ENCODE peak calls at places on chromosomes 1 and 21, in seven cellular contexts. F, A, S, N, R, V and Z are unnamed samples.

GRCh38 chr21:33197546-33197945 is 32.2 kb upstream of the IFNAR2 start:
- DNase-seq in N (no peak), A (no peak), F (no peak), S (no peak), V (no peak), R (no peak), Z (no peak)

GRCh38 chr21:37564924-37565529 is 198.5 kb downstream of the DYRK1A start:
- DNase-seq in N (no peak), V (no peak), F (peak), A (no peak), S (no peak), R (no peak), Z (no peak)

GRCh38 chr1:185896863-185897262 is 162.7 kb downstream of the HMCN1 start:
- DNase-seq in F (peak), N (no peak), R (no peak), A (no peak), V (no peak), S (no peak), Z (no peak)

GRCh38 chr1:156291226-156292061 is 4.0 kb downstream of the GLMP start:
- DNase-seq in R (peak), F (peak), S (peak), N (peak), V (no peak), A (no peak), Z (peak)

GRCh38 chr1:41918450-41919043 is at the start of gene HIVEP3:
- DNase-seq in R (no peak), S (no peak), F (peak), N (no peak), V (peak), A (no peak), Z (no peak)

GRCh38 chr1:220706921-220707559 is 16.9 kb downstream of the C1orf115 start:
- DNase-seq in R (no peak), F (no peak), N (no peak), V (no peak), A (no peak), S (no peak), Z (no peak)

GRCh38 chr1:57019240-57019805 is 53.5 kb upstream of the C8B start:
- DNase-seq in A (no peak), N (no peak), S (no peak), V (no peak), F (no peak), R (no peak), Z (peak)

GRCh38 chr21:45906859-45907258 is 74.7 kb upstream of the COL6A1 start:
- DNase-seq in A (no peak), R (no peak), N (no peak), F (no peak), V (no peak), S (no peak), Z (no peak)

GRCh38 chr1:200139661-200140250 is 112.2 kb downstream of the NR5A2 start:
- DNase-seq in N (no peak), V (peak), R (peak), S (no peak), A (peak), F (peak), Z (no peak)

GRCh38 chr1:209885403-209886218 is 52.4 kb upstream of the SYT14 start:
- DNase-seq in F (peak), V (no peak), R (no peak), S (no peak), N (no peak), A (no peak), Z (no peak)

GRCh38 chr1:51534447-51534846 is 15.4 kb upstream of the EPS15 start:
- DNase-seq in N (no peak), S (no peak), A (no peak), V (no peak), F (no peak), R (no peak), Z (no peak)

GRCh38 chr1:99003911-99004269 is 771 bp downstream of the PLPPR5 start:
- DNase-seq in V (no peak), R (no peak), A (no peak), F (no peak), S (no peak), N (no peak), Z (no peak)

GRCh38 chr1:31669786-31670582 is 25.3 kb upstream of the PEF1 start:
- DNase-seq in R (no peak), N (no peak), A (no peak), S (no peak), F (peak), V (peak), Z (no peak)
- TF ChIP-seq CTCF in R (no peak), N (no peak), A (peak), S (peak), F (no peak), V (peak), Z (no peak)

DNA sequence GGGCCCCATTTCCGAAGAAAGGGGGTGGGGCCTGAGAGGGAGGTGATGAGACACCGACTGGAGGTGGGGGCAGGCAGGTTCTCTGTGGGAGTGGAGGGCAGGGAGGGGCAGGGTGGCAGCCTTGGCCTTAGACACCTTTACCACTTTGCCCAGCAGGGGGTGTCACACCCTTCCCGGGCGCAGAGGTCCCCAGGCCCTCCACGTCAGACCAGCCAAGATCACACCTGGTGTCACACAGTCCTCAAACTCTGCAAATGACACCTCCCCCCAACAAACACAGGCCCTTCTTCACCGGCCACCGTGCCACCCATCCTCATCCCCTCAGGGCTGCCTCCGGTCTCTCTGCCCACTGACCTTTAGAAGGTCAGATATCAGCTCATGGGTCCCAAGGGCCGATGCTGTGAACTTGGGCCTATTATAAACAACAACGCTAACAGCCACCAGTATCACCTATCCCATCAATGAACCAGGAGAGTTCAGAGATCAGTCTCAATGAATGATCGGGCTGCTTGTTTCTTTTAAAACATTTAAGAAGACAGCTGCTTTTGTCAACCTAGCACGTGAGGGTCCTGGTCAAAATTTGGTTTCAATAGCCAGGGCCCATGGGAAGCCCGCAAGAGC is 103.9 kb downstream of the CASZ1 start:
- DNase-seq in V (peak), S (peak), N (no peak), A (no peak), F (no peak), R (peak), Z (no peak)
- TF ChIP-seq CTCF in V (peak), S (peak), N (peak), A (peak), F (peak), R (peak), Z (peak)

GRCh38 chr21:39313457-39314154 is at the start of gene BRWD1:
- DNase-seq in V (peak), A (peak), R (peak), F (peak), N (peak), S (peak), Z (peak)
- TF ChIP-seq CTCF in V (no peak), A (no peak), R (no peak), F (no peak), N (no peak), S (peak), Z (peak)

GRCh38 chr1:3021233-3021671 is at the start of gene ACTRT2:
- DNase-seq in R (no peak), V (no peak), A (no peak), S (no peak), N (no peak), F (no peak), Z (no peak)

GRCh38 chr1:3022976-3023375 is 1.7 kb downstream of the ACTRT2 start:
- DNase-seq in A (no peak), F (no peak), N (no peak), V (no peak), R (no peak), S (no peak), Z (no peak)

GRCh38 chr1:3023994-3024393 is 2.7 kb downstream of the ACTRT2 start:
- DNase-seq in S (no peak), F (no peak), V (no peak), R (no peak), N (no peak), A (no peak), Z (no peak)

GRCh38 chr1:3021801-3022401 is 634 bp downstream of the ACTRT2 start:
- DNase-seq in V (no peak), A (no peak), R (no peak), N (peak), F (no peak), S (no peak), Z (no peak)

GRCh38 chr1:3022511-3022973 is 1.3 kb downstream of the ACTRT2 start:
- DNase-seq in A (no peak), S (no peak), R (no peak), V (no peak), N (peak), F (no peak), Z (no peak)
- TF ChIP-seq CTCF in A (no peak), S (no peak), R (no peak), V (no peak), N (no peak), F (no peak), Z (no peak)

GRCh38 chr1:152141971-152142584 is 16.9 kb downstream of the RPTN start:
- DNase-seq in F (peak), V (peak), A (peak), N (no peak), R (peak), S (no peak), Z (peak)
- TF ChIP-seq CTCF in F (peak), V (peak), A (peak), N (no peak), R (peak), S (peak), Z (peak)

GRCh38 chr1:241270016-241270415 is 87.0 kb downstream of the RGS7 start:
- DNase-seq in F (no peak), N (no peak), V (no peak), A (no peak), S (no peak), R (no peak), Z (no peak)
- TF ChIP-seq CTCF in F (no peak), N (no peak), V (no peak), A (no peak), S (no peak), R (no peak), Z (no peak)

DNA sequence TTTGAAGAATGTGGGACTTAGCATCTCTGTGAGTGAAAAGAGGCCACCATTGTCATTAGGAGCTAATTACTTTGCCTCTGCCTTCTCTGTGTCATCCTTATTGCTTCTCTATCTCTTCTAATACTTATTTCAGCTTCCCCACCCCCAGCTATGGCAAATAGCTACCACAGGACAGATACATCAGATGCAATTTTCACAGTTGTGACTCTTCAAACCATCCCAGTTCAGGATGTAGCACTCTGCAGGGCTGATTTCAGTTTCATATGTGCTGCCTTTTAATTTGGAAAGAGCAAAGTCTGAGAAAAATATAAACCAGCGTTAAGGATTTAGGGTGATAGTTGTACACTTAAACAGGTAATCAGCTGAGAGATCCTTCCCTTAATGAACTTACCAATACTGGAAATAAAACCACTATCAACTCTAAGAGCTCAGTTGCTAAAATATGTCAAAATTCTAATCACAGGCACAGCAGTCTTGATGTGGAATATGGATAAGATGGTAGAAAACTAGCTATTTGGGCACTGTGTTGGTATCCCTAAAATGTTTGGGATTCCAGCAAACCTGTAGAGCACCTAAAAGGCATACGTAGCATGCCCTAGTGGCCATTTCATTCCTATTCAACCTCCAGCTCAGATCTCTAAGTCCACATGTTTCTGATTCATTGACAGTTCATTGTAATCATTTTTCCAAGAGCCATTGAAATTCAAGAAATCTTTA is 148.4 kb downstream of the SYT2 start:
- DNase-seq in V (no peak), F (no peak), N (no peak), A (no peak), R (no peak), S (no peak), Z (no peak)
- TF ChIP-seq CTCF in V (no peak), F (peak), N (no peak), A (no peak), R (no peak), S (peak), Z (no peak)

GRCh38 chr1:167457936-167458584 is 60.3 kb downstream of the CD247 start:
- DNase-seq in A (no peak), N (no peak), F (no peak), R (no peak), S (no peak), V (no peak), Z (no peak)

GRCh38 chr1:167455786-167456446 is 62.4 kb downstream of the CD247 start:
- DNase-seq in R (peak), A (no peak), S (no peak), N (no peak), F (peak), V (no peak), Z (no peak)

GRCh38 chr1:167456926-167457325 is 61.4 kb downstream of the CD247 start:
- DNase-seq in R (no peak), S (no peak), N (no peak), V (no peak), A (no peak), F (no peak), Z (no peak)

GRCh38 chr1:167454929-167455785 is 63.2 kb downstream of the CD247 start:
- DNase-seq in V (peak), A (no peak), N (no peak), S (peak), F (peak), R (peak), Z (peak)

DNA sequence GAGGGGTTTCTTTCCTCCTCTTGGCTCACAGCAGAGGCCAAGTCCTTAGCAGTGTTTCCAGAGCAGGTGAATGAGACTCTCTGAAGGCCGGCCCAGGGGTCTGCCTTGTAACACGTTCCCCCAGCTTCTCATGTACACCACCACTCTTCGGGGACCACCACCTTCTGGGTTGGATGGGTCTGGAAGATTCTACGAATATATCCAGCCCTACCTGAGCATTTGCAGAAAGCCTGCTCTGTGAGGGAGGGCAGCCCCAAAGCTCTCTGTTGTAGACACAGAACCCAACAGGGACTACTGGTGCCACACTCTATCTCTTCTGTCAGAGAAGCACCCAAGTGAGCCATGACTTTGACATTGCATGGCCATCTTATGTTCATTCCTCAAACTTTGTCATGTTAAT is 61.8 kb downstream of the CD247 start:
- DNase-seq in F (no peak), A (no peak), N (no peak), S (no peak), R (no peak), V (no peak), Z (no peak)
- TF ChIP-seq CTCF in F (no peak), A (no peak), N (no peak), S (no peak), R (no peak), V (no peak), Z (no peak)

DNA sequence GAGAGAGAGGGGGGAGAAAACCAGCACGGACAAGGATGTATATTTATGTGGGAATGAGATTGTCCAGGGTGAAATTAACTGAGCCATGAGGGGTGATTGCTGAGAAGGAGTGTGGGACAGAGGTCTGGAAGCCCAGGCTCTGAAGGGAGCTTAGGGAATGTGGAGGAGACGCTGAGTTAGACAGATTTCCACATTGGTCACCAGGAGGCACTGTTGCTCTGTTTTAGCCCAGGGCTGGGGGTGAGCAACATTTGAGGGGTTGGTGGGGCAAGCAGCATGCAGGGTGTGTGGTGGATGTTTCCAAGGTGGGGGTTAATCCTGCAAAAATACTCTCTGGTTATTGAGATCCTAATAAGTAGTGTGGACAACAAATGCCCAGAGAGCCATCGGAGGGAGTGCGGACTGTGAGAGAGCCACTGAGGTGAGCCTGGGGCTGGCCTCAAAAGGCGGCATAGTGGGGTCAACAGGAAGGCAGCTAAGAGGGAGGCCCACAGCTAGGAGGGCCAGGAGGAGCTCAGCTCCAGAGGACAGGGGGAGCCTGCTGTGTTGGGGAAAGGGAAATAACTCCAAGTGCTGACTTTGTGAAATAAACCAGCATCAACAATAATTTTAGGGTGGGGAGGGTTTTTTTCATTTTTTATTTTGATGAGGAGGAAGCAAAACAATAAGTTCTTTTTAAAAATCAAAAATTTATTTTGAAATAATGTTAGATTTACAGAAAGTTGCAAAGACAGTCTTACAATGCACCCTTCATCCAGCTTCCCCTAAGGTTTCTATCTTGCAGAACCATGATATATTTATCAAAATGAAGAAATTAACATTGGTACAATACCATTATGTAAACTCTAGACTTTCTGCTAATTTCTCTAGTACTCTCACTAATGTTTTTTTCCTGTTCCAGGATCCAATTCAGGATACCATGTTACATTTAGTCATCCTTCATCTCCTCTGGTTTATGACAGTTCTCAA is 82.8 kb upstream of the CD34 start:
- DNase-seq in A (no peak), R (peak), F (no peak), N (no peak), V (no peak), S (no peak), Z (no peak)
- TF ChIP-seq CTCF in A (peak), R (peak), F (peak), N (no peak), V (no peak), S (peak), Z (peak)